ENCODE peak calls at places on chromosomes 13 and 19, in four cellular contexts. One of them, this sample, is unnamed.

GRCh38 chr19:29773141-29773540 is 38.6 kb upstream of the CCNE1 start:
- DNase-seq in BJ: no peak
- DNase-seq in H1: no peak
- DNase-seq in PC-9: no peak
- DNase-seq in this sample: no peak

GRCh38 chr13:99439048-99439447 is 62.2 kb upstream of the TM9SF2 start:
- DNase-seq in PC-9: no peak
- DNase-seq in BJ: no peak
- DNase-seq in H1: no peak
- DNase-seq in this sample: no peak

GRCh38 chr13:106471957-106472543 is 63.4 kb downstream of the EFNB2 start:
- DNase-seq in H1: peak; percentile 58
- DNase-seq in PC-9: peak; percentile 88
- DNase-seq in BJ: peak; percentile 37
- DNase-seq in this sample: no peak

GRCh38 chr19:54148158-54148557 is 10.6 kb downstream of the CNOT3 start:
- DNase-seq in BJ: no peak
- DNase-seq in PC-9: no peak
- DNase-seq in H1: no peak
- DNase-seq in this sample: no peak

GRCh38 chr13:98450495-98451167 is 126.3 kb downstream of the STK24 start:
- DNase-seq in BJ: no peak
- DNase-seq in PC-9: no peak
- DNase-seq in H1: no peak
- DNase-seq in this sample: peak; percentile 32

GRCh38 chr13:90770334-90770733 is 577.2 kb upstream of the MIR17HG start:
- DNase-seq in H1: no peak
- DNase-seq in BJ: no peak
- DNase-seq in PC-9: no peak
- DNase-seq in this sample: no peak

GRCh38 chr13:46640843-46641242 is 87.9 kb downstream of the LRCH1 start:
- DNase-seq in BJ: no peak
- DNase-seq in PC-9: no peak
- DNase-seq in H1: no peak
- DNase-seq in this sample: no peak

GRCh38 chr19:40217027-40217810 is 965 bp downstream of the TTC9B start:
- DNase-seq in H1: peak; percentile 89
- DNase-seq in PC-9: peak; percentile 92
- DNase-seq in BJ: no peak
- DNase-seq in this sample: no peak

GRCh38 chr19:8835877-8836276 is 3.7 kb downstream of the MBD3L1 start:
- DNase-seq in BJ: no peak
- DNase-seq in H1: no peak
- DNase-seq in PC-9: no peak
- DNase-seq in this sample: no peak

GRCh38 chr13:48775285-48775684 is 121.6 kb downstream of the CYSLTR2 start:
- DNase-seq in PC-9: no peak
- DNase-seq in BJ: peak; percentile 62
- DNase-seq in H1: no peak
- DNase-seq in this sample: no peak